ENCODE peak calls at places on chromosome 2, in six cellular contexts. P, A, R, G, W and C are unnamed samples.

GRCh38 chr2:233114421-233114861 is 54.3 kb downstream of the INPP5D start:
- DNase-seq in P (no peak), A (no peak), R (no peak), G (peak), W (no peak), C (no peak)

GRCh38 chr2:23286765-23287155 is 98.2 kb upstream of the KLHL29 start:
- DNase-seq in P (peak), A (peak), R (peak), G (no peak), W (peak), C (no peak)

GRCh38 chr2:167127135-167127534 is 238.9 kb downstream of the XIRP2 start:
- DNase-seq in P (no peak), A (no peak), R (peak), G (no peak), W (peak), C (no peak)

GRCh38 chr2:199457147-199458016 is at the start of gene SATB2:
- DNase-seq in P (no peak), A (no peak), R (peak), G (peak), W (peak), C (no peak)

GRCh38 chr2:199977984-199978415 is 22.6 kb downstream of the MAIP1 start:
- DNase-seq in P (no peak), A (peak), R (peak), G (no peak), W (peak), C (no peak)

GRCh38 chr2:207950761-207951114 is 74.6 kb downstream of the PLEKHM3 start:
- DNase-seq in P (no peak), A (no peak), R (no peak), G (no peak), W (no peak), C (no peak)

GRCh38 chr2:182594286-182594685 is 121.8 kb upstream of the DNAJC10 start:
- DNase-seq in P (no peak), A (no peak), R (peak), G (no peak), W (no peak), C (no peak)

GRCh38 chr2:45169339-45170190 is 160.3 kb upstream of the SIX2 start:
- DNase-seq in P (no peak), A (no peak), R (peak), G (peak), W (peak), C (no peak)

GRCh38 chr2:89833780-89834117 is 1142.3 kb downstream of the RPIA start:
- DNase-seq in P (no peak), A (no peak), R (no peak), G (no peak), W (no peak), C (no peak)

GRCh38 chr2:42057159-42057901 is 9.5 kb downstream of the PKDCC start:
- DNase-seq in P (no peak), A (no peak), R (no peak), G (no peak), W (no peak), C (no peak)

GRCh38 chr2:141260895-141261294 is 869.9 kb downstream of the LRP1B start:
- DNase-seq in P (no peak), A (no peak), R (no peak), G (no peak), W (no peak), C (no peak)
- H3K4me3 ChIP-seq in P (no peak), A (no peak), R (no peak), G (no peak), W (no peak), C (no peak)

GRCh38 chr2:188940171-188940570 is 34.0 kb upstream of the COL3A1 start:
- DNase-seq in P (no peak), A (no peak), R (peak), G (no peak), W (no peak), C (no peak)

GRCh38 chr2:188937228-188938220 is 36.6 kb upstream of the COL3A1 start:
- DNase-seq in P (no peak), A (peak), R (peak), G (no peak), W (peak), C (no peak)
- H3K4me3 ChIP-seq in P (no peak), A (no peak), R (no peak), G (no peak), W (no peak), C (no peak)

DNA sequence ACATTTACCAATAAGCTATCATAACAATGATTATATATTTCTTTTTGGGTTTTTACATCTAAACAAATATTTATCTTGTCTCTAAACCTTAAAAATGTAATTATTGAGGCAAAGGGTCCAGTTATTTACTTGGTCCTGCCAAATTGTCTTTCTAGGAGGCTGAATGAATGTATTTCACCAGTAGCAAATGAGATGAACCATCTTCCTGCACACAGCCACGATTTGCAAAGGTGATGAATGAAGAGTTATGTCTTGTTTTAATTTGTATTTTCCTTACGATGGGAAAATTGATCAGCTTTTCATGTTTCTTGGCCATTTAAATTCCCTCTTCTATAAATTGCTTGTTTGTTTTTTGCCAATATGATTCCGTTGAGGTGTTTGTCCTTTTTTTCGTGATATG is 1.4 kb downstream of the SP100 start:
- DNase-seq in P (no peak), A (no peak), R (no peak), G (no peak), W (no peak), C (no peak)
- H3K4me3 ChIP-seq in P (peak), A (peak), R (peak), G (peak), W (peak), C (peak)

GRCh38 chr2:38374978-38375377 is 2.1 kb downstream of the ATL2 start:
- DNase-seq in P (no peak), A (no peak), R (no peak), G (no peak), W (no peak), C (no peak)
- H3K4me3 ChIP-seq in P (peak), A (no peak), R (peak), G (peak), W (peak), C (no peak)